ENCODE peak calls at places on chromosomes 2 and 18, in nine cellular contexts. One of them, this sample, is unnamed.
A peak's percentile ranks its signal among the peaks of the same experiment; 100 is the strongest.

GRCh38 chr2:170651603-170652002 is 63.5 kb upstream of the SP5 start:
- DNase-seq in PC-9: no peak
- DNase-seq in lung: no peak
- DNase-seq in cardiac muscle cell: no peak
- DNase-seq in heart left ventricle: no peak
- DNase-seq in mesendoderm: peak; percentile 29
- DNase-seq in breast epithelium: no peak
- DNase-seq in lower lobe of right lung: no peak
- DNase-seq in mesenchymal stem cell: no peak
- DNase-seq in this sample: no peak

GRCh38 chr2:119473621-119474370 is 42.1 kb downstream of the TMEM37 start:
- DNase-seq in PC-9: no peak
- DNase-seq in lung: no peak
- DNase-seq in cardiac muscle cell: no peak
- DNase-seq in heart left ventricle: no peak
- DNase-seq in mesendoderm: no peak
- DNase-seq in breast epithelium: no peak
- DNase-seq in lower lobe of right lung: no peak
- DNase-seq in mesenchymal stem cell: no peak
- DNase-seq in this sample: no peak

GRCh38 chr18:76387608-76388007 is 107.4 kb downstream of the ZNF516 start:
- DNase-seq in PC-9: no peak
- DNase-seq in lung: no peak
- DNase-seq in cardiac muscle cell: no peak
- DNase-seq in heart left ventricle: no peak
- DNase-seq in mesendoderm: no peak
- DNase-seq in breast epithelium: no peak
- DNase-seq in lower lobe of right lung: no peak
- DNase-seq in mesenchymal stem cell: no peak
- DNase-seq in this sample: no peak

GRCh38 chr18:22194151-22194598 is 24.8 kb downstream of the GATA6 start:
- DNase-seq in PC-9: no peak
- DNase-seq in lung: no peak
- DNase-seq in cardiac muscle cell: peak; percentile 78
- DNase-seq in heart left ventricle: peak; percentile 55
- DNase-seq in mesendoderm: peak; percentile 94
- DNase-seq in breast epithelium: no peak
- DNase-seq in lower lobe of right lung: no peak
- DNase-seq in mesenchymal stem cell: no peak
- DNase-seq in this sample: no peak

GRCh38 chr2:42753188-42753813 is 10.6 kb downstream of the OXER1 start:
- DNase-seq in PC-9: no peak
- DNase-seq in lung: no peak
- DNase-seq in cardiac muscle cell: no peak
- DNase-seq in heart left ventricle: no peak
- DNase-seq in mesendoderm: no peak
- DNase-seq in breast epithelium: no peak
- DNase-seq in lower lobe of right lung: no peak
- DNase-seq in mesenchymal stem cell: no peak
- DNase-seq in this sample: no peak

GRCh38 chr2:240250150-240250984 is 109.9 kb upstream of the OTOS start:
- DNase-seq in PC-9: no peak
- DNase-seq in lung: peak; percentile 28
- DNase-seq in cardiac muscle cell: no peak
- DNase-seq in heart left ventricle: peak; percentile 34
- DNase-seq in mesendoderm: no peak
- DNase-seq in breast epithelium: no peak
- DNase-seq in lower lobe of right lung: peak; percentile 36
- DNase-seq in mesenchymal stem cell: no peak
- DNase-seq in this sample: no peak

GRCh38 chr18:42412896-42413295 is 457.9 kb downstream of the PIK3C3 start:
- DNase-seq in PC-9: no peak
- DNase-seq in lung: no peak
- DNase-seq in cardiac muscle cell: no peak
- DNase-seq in heart left ventricle: no peak
- DNase-seq in mesendoderm: peak; percentile 83
- DNase-seq in breast epithelium: no peak
- DNase-seq in lower lobe of right lung: no peak
- DNase-seq in mesenchymal stem cell: peak; percentile 22
- DNase-seq in this sample: no peak

GRCh38 chr2:218010116-218010837 is 7.5 kb upstream of the TNS1 start:
- DNase-seq in PC-9: peak; percentile 54
- DNase-seq in lung: peak; percentile 36
- DNase-seq in cardiac muscle cell: peak; percentile 66
- DNase-seq in heart left ventricle: peak; percentile 59
- DNase-seq in mesendoderm: no peak
- DNase-seq in breast epithelium: no peak
- DNase-seq in lower lobe of right lung: peak; percentile 58
- DNase-seq in mesenchymal stem cell: peak; percentile 56
- DNase-seq in this sample: no peak

GRCh38 chr2:233419626-233420431 is 65.5 kb downstream of the DGKD start:
- DNase-seq in PC-9: no peak
- DNase-seq in lung: peak; percentile 25
- DNase-seq in cardiac muscle cell: peak; percentile 34
- DNase-seq in heart left ventricle: no peak
- DNase-seq in mesendoderm: peak; percentile 45
- DNase-seq in breast epithelium: no peak
- DNase-seq in lower lobe of right lung: no peak
- DNase-seq in mesenchymal stem cell: no peak
- DNase-seq in this sample: peak; percentile 22

GRCh38 chr2:79191816-79192215 is 32.3 kb upstream of the REG3A start:
- DNase-seq in PC-9: no peak
- DNase-seq in lung: no peak
- DNase-seq in cardiac muscle cell: no peak
- DNase-seq in heart left ventricle: no peak
- DNase-seq in mesendoderm: peak; percentile 28
- DNase-seq in breast epithelium: no peak
- DNase-seq in lower lobe of right lung: no peak
- DNase-seq in mesenchymal stem cell: no peak
- DNase-seq in this sample: no peak

GRCh38 chr2:189088566-189089225 is 90.9 kb downstream of the COL5A2 start:
- DNase-seq in PC-9: no peak
- DNase-seq in lung: no peak
- DNase-seq in cardiac muscle cell: no peak
- DNase-seq in heart left ventricle: no peak
- DNase-seq in mesendoderm: no peak
- DNase-seq in breast epithelium: no peak
- DNase-seq in lower lobe of right lung: no peak
- DNase-seq in mesenchymal stem cell: peak; percentile 47
- DNase-seq in this sample: no peak

GRCh38 chr2:189097934-189098333 is 81.6 kb downstream of the COL5A2 start:
- DNase-seq in PC-9: no peak
- DNase-seq in lung: no peak
- DNase-seq in cardiac muscle cell: no peak
- DNase-seq in heart left ventricle: no peak
- DNase-seq in mesendoderm: no peak
- DNase-seq in breast epithelium: no peak
- DNase-seq in lower lobe of right lung: no peak
- DNase-seq in mesenchymal stem cell: no peak
- DNase-seq in this sample: no peak

GRCh38 chr2:189096769-189097447 is 82.7 kb downstream of the COL5A2 start:
- DNase-seq in PC-9: peak; percentile 8
- DNase-seq in lung: no peak
- DNase-seq in cardiac muscle cell: peak; percentile 19
- DNase-seq in heart left ventricle: no peak
- DNase-seq in mesendoderm: peak; percentile 35
- DNase-seq in breast epithelium: no peak
- DNase-seq in lower lobe of right lung: no peak
- DNase-seq in mesenchymal stem cell: peak; percentile 76
- DNase-seq in this sample: no peak

GRCh38 chr2:189091253-189091652 is 88.3 kb downstream of the COL5A2 start:
- DNase-seq in PC-9: no peak
- DNase-seq in lung: no peak
- DNase-seq in cardiac muscle cell: no peak
- DNase-seq in heart left ventricle: no peak
- DNase-seq in mesendoderm: no peak
- DNase-seq in breast epithelium: no peak
- DNase-seq in lower lobe of right lung: no peak
- DNase-seq in mesenchymal stem cell: no peak
- DNase-seq in this sample: no peak

GRCh38 chr2:189092936-189093335 is 86.6 kb downstream of the COL5A2 start:
- DNase-seq in PC-9: no peak
- DNase-seq in lung: no peak
- DNase-seq in cardiac muscle cell: no peak
- DNase-seq in heart left ventricle: peak; percentile 51
- DNase-seq in mesendoderm: no peak
- DNase-seq in breast epithelium: no peak
- DNase-seq in lower lobe of right lung: no peak
- DNase-seq in mesenchymal stem cell: no peak
- DNase-seq in this sample: no peak
- H3K27ac ChIP-seq in PC-9: no peak overlapping the region
- H3K27ac ChIP-seq in lung: peak overlapping the region; percentile 29
- H3K27ac ChIP-seq in cardiac muscle cell: no peak overlapping the region
- H3K27ac ChIP-seq in heart left ventricle: peak overlapping the region; percentile 13
- H3K27ac ChIP-seq in mesendoderm: no peak overlapping the region
- H3K27ac ChIP-seq in breast epithelium: no peak overlapping the region
- H3K27ac ChIP-seq in lower lobe of right lung: no peak overlapping the region
- H3K27ac ChIP-seq in mesenchymal stem cell: no peak overlapping the region
- H3K27ac ChIP-seq in this sample: no peak overlapping the region

GRCh38 chr2:25279091-25279651 is 62.6 kb downstream of the DNMT3A start:
- DNase-seq in PC-9: no peak
- DNase-seq in lung: peak; percentile 67
- DNase-seq in cardiac muscle cell: no peak
- DNase-seq in heart left ventricle: peak; percentile 68
- DNase-seq in mesendoderm: no peak
- DNase-seq in breast epithelium: no peak
- DNase-seq in lower lobe of right lung: peak; percentile 82
- DNase-seq in mesenchymal stem cell: no peak
- DNase-seq in this sample: no peak

GRCh38 chr2:25276569-25277465 is 64.9 kb downstream of the DNMT3A start:
- DNase-seq in PC-9: no peak
- DNase-seq in lung: peak; percentile 53
- DNase-seq in cardiac muscle cell: peak; percentile 41
- DNase-seq in heart left ventricle: peak; percentile 67
- DNase-seq in mesendoderm: peak; percentile 77
- DNase-seq in breast epithelium: no peak
- DNase-seq in lower lobe of right lung: peak; percentile 76
- DNase-seq in mesenchymal stem cell: no peak
- DNase-seq in this sample: no peak

GRCh38 chr2:25274868-25275574 is 66.7 kb downstream of the DNMT3A start:
- DNase-seq in PC-9: no peak
- DNase-seq in lung: no peak
- DNase-seq in cardiac muscle cell: no peak
- DNase-seq in heart left ventricle: peak; percentile 62
- DNase-seq in mesendoderm: no peak
- DNase-seq in breast epithelium: no peak
- DNase-seq in lower lobe of right lung: peak; percentile 63
- DNase-seq in mesenchymal stem cell: no peak
- DNase-seq in this sample: no peak

GRCh38 chr2:25273985-25274550 is 67.7 kb downstream of the DNMT3A start:
- DNase-seq in PC-9: no peak
- DNase-seq in lung: no peak
- DNase-seq in cardiac muscle cell: no peak
- DNase-seq in heart left ventricle: no peak
- DNase-seq in mesendoderm: no peak
- DNase-seq in breast epithelium: no peak
- DNase-seq in lower lobe of right lung: no peak
- DNase-seq in mesenchymal stem cell: no peak
- DNase-seq in this sample: no peak

DNA sequence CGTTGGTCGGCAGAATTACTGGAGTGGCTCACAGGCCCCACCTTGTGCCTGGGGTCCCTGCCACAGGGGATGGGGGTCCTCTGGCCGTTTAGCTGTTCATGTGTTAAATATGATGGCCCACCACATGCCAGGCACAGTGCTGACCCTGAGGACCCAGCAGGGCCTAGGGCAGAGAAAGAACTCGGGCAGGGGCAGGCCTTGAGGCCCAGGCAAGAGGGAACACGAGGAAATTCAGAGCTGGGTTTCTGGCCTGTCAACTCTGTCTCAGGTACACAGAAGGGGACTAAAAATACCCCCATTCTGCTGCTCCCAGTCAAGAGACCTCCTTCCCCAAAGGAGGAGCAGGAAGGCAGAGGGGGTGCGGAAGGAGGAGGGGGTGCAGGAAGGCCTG is 66.2 kb downstream of the DNMT3A start:
- DNase-seq in PC-9: no peak
- DNase-seq in lung: no peak
- DNase-seq in cardiac muscle cell: no peak
- DNase-seq in heart left ventricle: no peak
- DNase-seq in mesendoderm: no peak
- DNase-seq in breast epithelium: no peak
- DNase-seq in lower lobe of right lung: no peak
- DNase-seq in mesenchymal stem cell: no peak
- DNase-seq in this sample: no peak
- H3K4me1 ChIP-seq in PC-9: no peaks in the 10 kb centered on the region
- H3K4me1 ChIP-seq in lung: peaks cover 41% of the 10 kb centered on the region
- H3K4me1 ChIP-seq in cardiac muscle cell: peaks cover 28% of the 10 kb centered on the region
- H3K4me1 ChIP-seq in heart left ventricle: peaks cover 48% of the 10 kb centered on the region
- H3K4me1 ChIP-seq in mesendoderm: peaks cover 5% of the 10 kb centered on the region
- H3K4me1 ChIP-seq in breast epithelium: no peaks in the 10 kb centered on the region
- H3K4me1 ChIP-seq in lower lobe of right lung: peaks cover 69% of the 10 kb centered on the region
- H3K4me1 ChIP-seq in mesenchymal stem cell: peaks cover 6% of the 10 kb centered on the region
- H3K4me1 ChIP-seq in this sample: peaks cover 8% of the 10 kb centered on the region

GRCh38 chr2:54617409-54617808 is 106.1 kb upstream of the EML6 start:
- DNase-seq in PC-9: no peak
- DNase-seq in lung: no peak
- DNase-seq in cardiac muscle cell: no peak
- DNase-seq in heart left ventricle: no peak
- DNase-seq in mesendoderm: no peak
- DNase-seq in breast epithelium: no peak
- DNase-seq in lower lobe of right lung: no peak
- DNase-seq in mesenchymal stem cell: no peak
- DNase-seq in this sample: no peak

GRCh38 chr2:54619660-54620231 is 103.7 kb upstream of the EML6 start:
- DNase-seq in PC-9: no peak
- DNase-seq in lung: no peak
- DNase-seq in cardiac muscle cell: no peak
- DNase-seq in heart left ventricle: no peak
- DNase-seq in mesendoderm: no peak
- DNase-seq in breast epithelium: no peak
- DNase-seq in lower lobe of right lung: no peak
- DNase-seq in mesenchymal stem cell: no peak
- DNase-seq in this sample: no peak

GRCh38 chr2:54615832-54616534 is 107.5 kb upstream of the EML6 start:
- DNase-seq in PC-9: no peak
- DNase-seq in lung: no peak
- DNase-seq in cardiac muscle cell: peak; percentile 72
- DNase-seq in heart left ventricle: no peak
- DNase-seq in mesendoderm: no peak
- DNase-seq in breast epithelium: no peak
- DNase-seq in lower lobe of right lung: no peak
- DNase-seq in mesenchymal stem cell: no peak
- DNase-seq in this sample: no peak

GRCh38 chr2:54620948-54621347 is 102.5 kb upstream of the EML6 start:
- DNase-seq in PC-9: no peak
- DNase-seq in lung: no peak
- DNase-seq in cardiac muscle cell: no peak
- DNase-seq in heart left ventricle: no peak
- DNase-seq in mesendoderm: no peak
- DNase-seq in breast epithelium: no peak
- DNase-seq in lower lobe of right lung: no peak
- DNase-seq in mesenchymal stem cell: no peak
- DNase-seq in this sample: no peak

GRCh38 chr2:54618646-54619565 is 104.6 kb upstream of the EML6 start:
- DNase-seq in PC-9: no peak
- DNase-seq in lung: no peak
- DNase-seq in cardiac muscle cell: no peak
- DNase-seq in heart left ventricle: no peak
- DNase-seq in mesendoderm: no peak
- DNase-seq in breast epithelium: no peak
- DNase-seq in lower lobe of right lung: no peak
- DNase-seq in mesenchymal stem cell: peak; percentile 58
- DNase-seq in this sample: no peak
- H3K36me3 ChIP-seq in PC-9: peaks cover 56% of the 10 kb centered on the region
- H3K36me3 ChIP-seq in lung: peaks cover 40% of the 10 kb centered on the region
- H3K36me3 ChIP-seq in cardiac muscle cell: peaks cover 46% of the 10 kb centered on the region
- H3K36me3 ChIP-seq in heart left ventricle: peaks cover 94% of the 10 kb centered on the region
- H3K36me3 ChIP-seq in mesendoderm: peaks cover 5% of the 10 kb centered on the region
- H3K36me3 ChIP-seq in breast epithelium: peaks cover 14% of the 10 kb centered on the region
- H3K36me3 ChIP-seq in lower lobe of right lung: peaks cover 79% of the 10 kb centered on the region
- H3K36me3 ChIP-seq in mesenchymal stem cell: peaks cover 38% of the 10 kb centered on the region
- H3K36me3 ChIP-seq in this sample: peaks cover 26% of the 10 kb centered on the region

GRCh38 chr2:47323822-47324171 is 79.2 kb upstream of the MSH2 start:
- DNase-seq in PC-9: no peak
- DNase-seq in lung: no peak
- DNase-seq in cardiac muscle cell: no peak
- DNase-seq in heart left ventricle: no peak
- DNase-seq in mesendoderm: no peak
- DNase-seq in breast epithelium: no peak
- DNase-seq in lower lobe of right lung: peak; percentile 28
- DNase-seq in mesenchymal stem cell: no peak
- DNase-seq in this sample: no peak
- H3K27ac ChIP-seq in PC-9: peak overlapping the region; percentile 30
- H3K27ac ChIP-seq in lung: no peak overlapping the region
- H3K27ac ChIP-seq in cardiac muscle cell: no peak overlapping the region
- H3K27ac ChIP-seq in heart left ventricle: no peak overlapping the region
- H3K27ac ChIP-seq in mesendoderm: no peak overlapping the region
- H3K27ac ChIP-seq in breast epithelium: peak overlapping the region; percentile 35
- H3K27ac ChIP-seq in lower lobe of right lung: peak overlapping the region; percentile 66
- H3K27ac ChIP-seq in mesenchymal stem cell: no peak overlapping the region
- H3K27ac ChIP-seq in this sample: no peak overlapping the region

This sample was measured in iPS DF 6.9.